ENCODE peak calls at places on chromosome 3, in five cellular contexts. L is effector memory CD4-positive, alpha-beta T cell; B is OCI-LY7; H is foreskin fibroblast; X is endothelial cell of umbilical vein. P is an unnamed sample.

GRCh38 chr3:120368172-120368571 is 19.0 kb upstream of the LRRC58 start:
- DNase-seq in B (no peak), H (no peak), L (no peak), X (no peak), P (no peak)

GRCh38 chr3:43995078-43995928 is 246.4 kb upstream of the TOPAZ1 start:
- DNase-seq in H (no peak), B (peak; percentile 65), L (no peak), X (no peak), P (no peak)

GRCh38 chr3:195020921-195021320 is 250.0 kb downstream of the XXYLT1 start:
- DNase-seq in X (peak; percentile 67), L (no peak), B (no peak), H (no peak), P (no peak)

GRCh38 chr3:37872413-37873160 is 10.9 kb downstream of the CTDSPL start:
- DNase-seq in X (no peak), L (no peak), B (no peak), H (no peak), P (no peak)

GRCh38 chr3:176941674-176942073 is 255.6 kb downstream of the TBL1XR1 start:
- DNase-seq in H (no peak), X (no peak), L (no peak), B (no peak), P (no peak)

GRCh38 chr3:27293954-27294353 is 75.2 kb downstream of the NEK10 start:
- DNase-seq in H (no peak), L (no peak), B (no peak), X (no peak), P (no peak)

GRCh38 chr3:69541823-69542264 is 156.0 kb upstream of the FRMD4B start:
- DNase-seq in H (no peak), X (no peak), L (no peak), B (no peak), P (no peak)

GRCh38 chr3:25592510-25592968 is 72.2 kb downstream of the TOP2B start:
- DNase-seq in H (peak; percentile 54), B (peak; percentile 19), X (peak; percentile 47), L (no peak), P (no peak)

GRCh38 chr3:139308156-139309017 is 35.4 kb upstream of the MRPS22 start:
- DNase-seq in X (no peak), H (no peak), L (no peak), B (no peak), P (no peak)

GRCh38 chr3:57582470-57583168 is 14.5 kb downstream of the ARF4 start:
- DNase-seq in B (peak; percentile 72), H (no peak), L (no peak), X (no peak), P (no peak)

GRCh38 chr3:72347819-72348319 is 500.4 kb downstream of the SHQ1 start:
- DNase-seq in H (no peak), L (peak; percentile 12), X (peak; percentile 92), B (no peak), P (no peak)

GRCh38 chr3:19945405-19946290 is 1.2 kb upstream of the RAB5A start:
- DNase-seq in B (no peak), H (no peak), L (no peak), X (no peak), P (no peak)

GRCh38 chr3:134008630-134009156 is 21.0 kb downstream of the SLCO2A1 start:
- DNase-seq in X (peak; percentile 80), B (no peak), L (no peak), H (peak; percentile 70), P (peak; percentile 44)

GRCh38 chr3:170725285-170725731 is 139.4 kb upstream of the SLC7A14 start:
- DNase-seq in B (no peak), H (peak; percentile 46), X (no peak), L (no peak), P (no peak)

GRCh38 chr3:44028-44676 is 152.4 kb upstream of the CHL1 start:
- DNase-seq in B (no peak), X (no peak), H (no peak), L (no peak), P (no peak)

GRCh38 chr3:52237659-52238172 is 1.2 kb downstream of the TWF2 start:
- DNase-seq in H (peak; percentile 88), L (no peak), B (no peak), X (peak; percentile 61), P (peak; percentile 67)

GRCh38 chr3:17518189-17519059 is 224.0 kb downstream of the TBC1D5 start:
- DNase-seq in H (no peak), X (no peak), L (no peak), B (no peak), P (no peak)

GRCh38 chr3:39166134-39166710 is 12.8 kb upstream of the CSRNP1 start:
- DNase-seq in B (no peak), X (peak; percentile 94), L (no peak), H (peak; percentile 89), P (peak; percentile 90)

GRCh38 chr3:101117981-101118380 is 124.8 kb upstream of the ABI3BP start:
- DNase-seq in H (peak; percentile 15), X (no peak), L (no peak), B (no peak), P (no peak)

GRCh38 chr3:8658326-8659212 is 14.0 kb upstream of the SSUH2 start:
- DNase-seq in H (no peak), X (peak; percentile 94), L (no peak), B (peak; percentile 85), P (no peak)

GRCh38 chr3:190169877-190170276 is 49.2 kb upstream of the P3H2 start:
- DNase-seq in L (no peak), X (no peak), B (no peak), H (no peak), P (no peak)

GRCh38 chr3:4943553-4943952 is 35.7 kb upstream of the BHLHE40 start:
- DNase-seq in X (no peak), L (no peak), B (no peak), H (no peak), P (no peak)

GRCh38 chr3:171770689-171771620 is 39.3 kb downstream of the PLD1 start:
- DNase-seq in L (no peak), B (no peak), X (peak; percentile 93), H (peak; percentile 62), P (peak; percentile 37)

GRCh38 chr3:112360574-112360973 is 27.6 kb downstream of the CD200 start:
- DNase-seq in L (no peak), B (no peak), X (no peak), H (no peak), P (no peak)

GRCh38 chr3:151404316-151404715 is 19.8 kb upstream of the P2RY12 start:
- DNase-seq in X (no peak), H (peak; percentile 26), L (no peak), B (no peak), P (peak; percentile 80)

GRCh38 chr3:62888180-62888579 is 13.0 kb upstream of the CADPS start:
- DNase-seq in X (no peak), H (no peak), L (no peak), B (peak; percentile 23), P (no peak)

GRCh38 chr3:17954801-17955200 is 212.4 kb upstream of the TBC1D5 start:
- DNase-seq in X (no peak), L (no peak), H (no peak), B (no peak), P (no peak)

DNA sequence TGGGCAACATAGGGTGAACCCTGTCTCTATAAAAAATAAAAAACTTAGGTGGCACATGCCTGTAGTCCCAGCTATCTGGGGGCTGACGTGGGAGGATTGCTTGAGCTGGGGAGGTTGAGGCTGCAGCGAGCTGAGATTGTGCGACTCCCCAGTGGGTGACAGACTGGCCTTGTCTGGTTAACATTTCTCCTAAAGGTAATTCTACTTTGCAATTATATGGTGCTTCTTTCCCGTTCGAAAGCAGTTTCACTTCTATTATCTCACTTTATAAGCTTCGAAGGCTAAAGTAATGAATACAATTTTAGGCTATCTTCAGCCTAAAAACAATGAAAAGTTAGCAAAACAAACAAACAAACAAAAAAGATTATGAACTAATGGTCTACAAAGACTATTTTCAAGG is 35.3 kb downstream of the COMMD2 start:
- DNase-seq in L (no peak), X (no peak), H (no peak), B (no peak), P (no peak)
- H3K4me3 ChIP-seq in L (no peak overlapping the region), X (no peak overlapping the region), H (no peak overlapping the region), B (no peak overlapping the region), P (no peak overlapping the region)

GRCh38 chr3:13042127-13042931 is 30.9 kb downstream of the IQSEC1 start:
- DNase-seq in X (no peak), L (no peak), B (no peak), H (no peak), P (no peak)
- H3K4me3 ChIP-seq in X (no peak overlapping the region), L (no peak overlapping the region), B (no peak overlapping the region), H (no peak overlapping the region), P (no peak overlapping the region)

DNA sequence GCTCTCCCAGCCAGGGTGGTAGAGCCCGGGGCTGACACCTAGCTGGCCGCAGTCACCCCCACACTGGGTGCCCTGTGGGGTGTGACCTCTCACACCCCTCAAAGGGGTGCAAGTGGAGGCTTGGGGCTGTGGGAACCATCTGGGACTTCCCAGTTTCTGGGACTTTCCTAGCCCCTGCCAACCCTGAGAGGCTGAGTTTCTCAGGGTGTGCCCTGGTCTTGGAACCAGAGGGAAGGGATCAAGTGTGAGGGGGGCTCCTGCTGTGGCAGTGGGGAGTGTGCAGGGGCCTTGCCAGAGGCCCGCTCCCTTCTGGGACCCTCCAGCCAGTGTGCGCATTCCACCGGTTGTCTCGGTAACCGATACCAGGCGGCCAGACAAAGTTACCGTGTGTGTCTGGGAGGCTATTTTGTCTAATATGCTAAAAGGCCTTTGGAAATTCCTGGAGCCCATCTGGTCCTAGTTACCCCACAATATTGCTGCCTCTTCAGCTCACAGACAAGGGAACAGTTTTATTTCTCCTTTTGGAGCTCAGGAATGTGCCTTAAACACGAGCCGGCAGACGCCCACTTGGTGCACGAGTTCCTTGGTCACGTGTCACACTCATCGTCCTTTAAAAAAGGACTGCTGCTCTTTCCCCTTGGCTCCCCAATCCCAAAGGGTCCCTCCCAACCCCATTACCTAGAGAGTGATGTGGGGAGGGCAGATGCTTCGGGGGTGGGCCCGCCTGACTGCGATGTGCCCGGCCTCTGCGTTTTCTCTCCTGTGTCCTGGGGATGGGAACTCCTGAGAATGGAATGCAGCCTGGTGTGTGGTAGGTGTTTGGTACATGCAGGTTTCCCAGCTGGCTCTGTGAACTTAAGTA is 33.2 kb downstream of the HDAC11 start:
- DNase-seq in L (no peak), B (no peak), X (no peak), H (peak; percentile 64), P (peak; percentile 76)
- H3K4me3 ChIP-seq in L (no peak overlapping the region), B (no peak overlapping the region), X (no peak overlapping the region), H (no peak overlapping the region), P (no peak overlapping the region)

DNA sequence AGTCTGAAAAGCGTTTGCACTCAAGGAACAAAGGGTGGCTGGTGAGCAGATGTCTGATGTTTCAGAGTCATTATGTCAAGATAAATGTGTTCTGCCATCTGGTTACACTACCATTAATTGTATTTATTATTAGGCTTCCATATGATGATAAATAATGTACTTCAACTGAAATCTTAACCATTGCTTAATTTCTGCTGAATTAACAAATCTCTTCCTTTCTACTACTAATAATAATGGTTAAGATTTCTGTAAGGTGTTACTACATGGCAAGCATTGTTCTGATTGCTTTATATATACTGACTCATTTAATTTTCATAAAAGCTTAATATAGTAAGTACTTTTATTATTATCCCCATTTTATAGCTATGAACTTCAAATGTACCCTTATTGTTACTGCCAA is 68.4 kb upstream of the GALNT15 start:
- DNase-seq in H (no peak), L (no peak), X (no peak), B (no peak), P (no peak)
- H3K4me3 ChIP-seq in H (no peak overlapping the region), L (no peak overlapping the region), X (no peak overlapping the region), B (no peak overlapping the region), P (no peak overlapping the region)

GRCh38 chr3:180036092-180036677 is 552 bp downstream of the PEX5L start:
- DNase-seq in B (no peak), L (no peak), H (no peak), X (no peak), P (no peak)
- H3K4me3 ChIP-seq in B (no peak overlapping the region), L (no peak overlapping the region), H (no peak overlapping the region), X (no peak overlapping the region), P (no peak overlapping the region)

GRCh38 chr3:116443096-116443793 is 2.0 kb downstream of the LSAMP start:
- DNase-seq in L (no peak), H (no peak), B (no peak), X (no peak), P (no peak)
- H3K4me3 ChIP-seq in L (no peak overlapping the region), H (peak overlapping the region; percentile 81), B (no peak overlapping the region), X (no peak overlapping the region), P (peak overlapping the region; percentile 55)